ENCODE peak calls at places on chromosomes 4 and X, in five cellular contexts. A is HepG2, I is heart right ventricle, O is OCI-LY7, H is fibroblast of lung. P is an unnamed sample.

GRCh38 chr4:153079824-153080486 is 124.3 kb upstream of the TRIM2 start:
- DNase-seq in A (no peak), I (no peak), O (no peak), H (no peak), P (no peak)

GRCh38 chr4:40651280-40651679 is 21.6 kb upstream of the RBM47 start:
- DNase-seq in A (no peak), I (no peak), O (no peak), H (no peak), P (no peak)

GRCh38 chr4:52658671-52659015 is 458 bp downstream of the USP46 start:
- DNase-seq in A (no peak), I (peak; percentile 26), O (peak; percentile 39), H (no peak), P (no peak)

GRCh38 chr4:20432098-20432497 is 180.4 kb downstream of the SLIT2 start:
- DNase-seq in A (no peak), I (no peak), O (no peak), H (peak; percentile 45), P (no peak)

GRCh38 chr4:6206771-6207290 is 6.5 kb upstream of the JAKMIP1 start:
- DNase-seq in A (no peak), I (no peak), O (no peak), H (no peak), P (no peak)

GRCh38 chr4:36222702-36223101 is 21.6 kb downstream of the ARAP2 start:
- DNase-seq in A (no peak), I (no peak), O (no peak), H (peak; percentile 31), P (no peak)

GRCh38 chr4:124481123-124481522 is 231.4 kb downstream of the ANKRD50 start:
- DNase-seq in A (no peak), I (no peak), O (no peak), H (no peak), P (no peak)

GRCh38 chrX:112085149-112085548 is 2.6 kb upstream of the TRPC5 start:
- DNase-seq in A (no peak), I (no peak), O (no peak), H (no peak), P (no peak)

GRCh38 chr4:1239141-1239948 is 9.6 kb downstream of the CTBP1 start:
- DNase-seq in A (no peak), I (peak; percentile 2), O (no peak), H (no peak), P (no peak)

GRCh38 chr4:142703694-142704309 is 142.3 kb downstream of the INPP4B start:
- DNase-seq in A (no peak), I (no peak), O (no peak), H (no peak), P (no peak)

GRCh38 chr4:51831133-51831532 is 11.8 kb upstream of the DCUN1D4 start:
- DNase-seq in A (peak; percentile 46), I (peak; percentile 54), O (peak; percentile 62), H (peak; percentile 27), P (peak; percentile 56)

GRCh38 chr4:173057906-173058305 is 110.7 kb upstream of the GALNT7 start:
- DNase-seq in A (no peak), I (no peak), O (no peak), H (peak; percentile 55), P (no peak)

GRCh38 chr4:28354874-28355273 is 1494.2 kb downstream of the STIM2 start:
- DNase-seq in A (no peak), I (no peak), O (no peak), H (no peak), P (no peak)

GRCh38 chrX:19758536-19758935 is 128.9 kb downstream of the SH3KBP1 start:
- DNase-seq in A (peak; percentile 26), I (no peak), O (peak; percentile 76), H (peak; percentile 31), P (no peak)

GRCh38 chr4:532588-533317 is 33.7 kb downstream of the PIGG start:
- DNase-seq in A (no peak), I (no peak), O (no peak), H (no peak), P (no peak)

GRCh38 chr4:176188654-176189053 is 6.7 kb downstream of the SPATA4 start:
- DNase-seq in A (no peak), I (no peak), O (no peak), H (no peak), P (no peak)

GRCh38 chr4:45946699-45947098 is 177.2 kb downstream of the GABRG1 start:
- DNase-seq in A (no peak), I (no peak), O (no peak), H (no peak), P (no peak)

GRCh38 chr4:112377701-112378620 is 80.8 kb downstream of the ALPK1 start:
- DNase-seq in A (no peak), I (no peak), O (no peak), H (no peak), P (no peak)

GRCh38 chr4:4327652-4328121 is 37.6 kb downstream of the ZBTB49 start:
- DNase-seq in A (peak; percentile 62), I (peak; percentile 13), O (no peak), H (no peak), P (no peak)

GRCh38 chr4:111630705-111631104 is 514.5 kb upstream of the FAM241A start:
- DNase-seq in A (peak; percentile 7), I (no peak), O (peak; percentile 3), H (peak; percentile 30), P (no peak)

GRCh38 chrX:154484255-154485149 is 1.9 kb downstream of the UBL4A start:
- DNase-seq in A (no peak), I (no peak), O (no peak), H (no peak), P (no peak)

GRCh38 chrX:13078739-13079444 is 34.5 kb upstream of the FAM9C start:
- DNase-seq in A (no peak), I (peak; percentile 40), O (no peak), H (peak; percentile 80), P (no peak)

GRCh38 chr4:16187455-16187854 is 38.8 kb downstream of the TAPT1 start:
- DNase-seq in A (no peak), I (no peak), O (no peak), H (peak; percentile 21), P (no peak)

GRCh38 chr4:85734446-85734845 is 259.5 kb downstream of the ARHGAP24 start:
- DNase-seq in A (no peak), I (no peak), O (no peak), H (peak; percentile 35), P (no peak)

GRCh38 chr4:185071412-185071811 is 53.1 kb downstream of the HELT start:
- DNase-seq in A (no peak), I (peak; percentile 7), O (no peak), H (no peak), P (no peak)

GRCh38 chr4:142743071-142743825 is 102.9 kb downstream of the INPP4B start:
- DNase-seq in A (no peak), I (no peak), O (no peak), H (peak; percentile 83), P (no peak)

GRCh38 chrX:68332156-68332823 is 101.0 kb downstream of the OPHN1 start:
- DNase-seq in A (no peak), I (no peak), O (no peak), H (peak; percentile 35), P (peak; percentile 0)

GRCh38 chr4:86891785-86892638 is at the start of gene C4orf36:
- DNase-seq in A (no peak), I (peak; percentile 38), O (no peak), H (peak; percentile 48), P (peak; percentile 61)

GRCh38 chr4:1021386-1022050 is 10.1 kb downstream of the FGFRL1 start:
- DNase-seq in A (no peak), I (no peak), O (peak; percentile 57), H (no peak), P (no peak)

GRCh38 chrX:1598021-1598875 is 6.8 kb downstream of the AKAP17A start:
- DNase-seq in A (no peak), I (no peak), O (no peak), H (no peak), P (no peak)

GRCh38 chrX:108033890-108034289 is 11.0 kb upstream of the VSIG1 start:
- DNase-seq in A (no peak), I (no peak), O (no peak), H (peak; percentile 10), P (no peak)

GRCh38 chr4:100494166-100494565 is 23.7 kb downstream of the EMCN start:
- DNase-seq in A (no peak), I (no peak), O (no peak), H (peak; percentile 29), P (no peak)
- H3K27ac ChIP-seq in A (no peak overlapping the region), I (no peak overlapping the region), O (no peak overlapping the region), H (no peak overlapping the region), P (no peak overlapping the region)

DNA sequence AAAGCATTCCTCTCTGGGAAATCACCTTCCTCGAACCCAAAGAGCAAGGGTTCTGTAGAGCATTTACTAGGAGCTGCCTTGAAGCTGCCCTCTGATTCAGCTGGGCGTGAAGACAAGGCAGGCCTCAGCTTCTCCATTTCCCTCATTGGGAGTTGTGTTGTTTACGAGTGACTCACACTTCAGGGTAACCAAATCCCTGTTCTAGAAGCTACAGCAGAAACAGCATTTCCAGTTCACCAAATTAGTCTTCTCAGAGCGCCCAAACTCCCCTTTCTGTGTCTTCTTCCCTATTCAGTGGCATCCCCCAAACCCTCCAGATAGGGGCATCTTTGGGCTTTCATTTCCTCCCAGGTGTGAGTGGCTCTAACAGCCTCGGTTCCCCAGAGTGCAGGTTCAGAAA is 858 bp upstream of the XPNPEP2 start:
- DNase-seq in A (no peak), I (no peak), O (peak; percentile 44), H (peak; percentile 54), P (no peak)
- H3K27ac ChIP-seq in A (no peak overlapping the region), I (peak overlapping the region; percentile 5), O (no peak overlapping the region), H (no peak overlapping the region), P (no peak overlapping the region)

DNA sequence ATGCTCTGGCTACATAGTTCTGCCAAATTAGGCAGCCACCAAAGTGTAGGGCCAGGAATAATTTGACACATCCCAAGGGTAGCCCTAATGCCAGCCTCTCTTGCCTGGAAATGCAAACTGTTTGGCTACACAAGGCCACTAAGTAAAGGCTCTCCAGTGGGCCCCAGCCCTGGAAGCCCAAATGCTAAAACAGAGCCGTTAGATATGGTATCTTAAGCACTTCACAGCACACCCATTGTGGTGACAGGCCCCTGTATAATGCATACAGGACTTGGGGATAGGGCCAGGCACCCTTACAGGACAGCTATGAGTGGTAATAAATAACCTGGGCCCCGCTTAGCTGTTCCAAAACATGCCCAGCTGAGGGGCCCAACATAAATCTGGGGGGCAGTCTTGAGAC is 623.9 kb downstream of the BCOR start:
- DNase-seq in A (no peak), I (peak; percentile 10), O (no peak), H (no peak), P (no peak)
- H3K27ac ChIP-seq in A (no peak overlapping the region), I (no peak overlapping the region), O (no peak overlapping the region), H (no peak overlapping the region), P (no peak overlapping the region)

GRCh38 chr4:30722092-30722915 is 2.1 kb downstream of the PCDH7 start:
- DNase-seq in A (no peak), I (no peak), O (no peak), H (peak; percentile 40), P (no peak)

GRCh38 chr4:30722916-30723270 is 2.7 kb downstream of the PCDH7 start:
- DNase-seq in A (no peak), I (no peak), O (no peak), H (peak; percentile 22), P (no peak)

GRCh38 chr4:30720656-30721352 is 635 bp downstream of the PCDH7 start:
- DNase-seq in A (no peak), I (peak; percentile 14), O (no peak), H (peak; percentile 69), P (no peak)

GRCh38 chr4:30720021-30720655 is at the start of gene PCDH7:
- DNase-seq in A (no peak), I (peak; percentile 24), O (no peak), H (peak; percentile 83), P (no peak)

GRCh38 chr4:30721353-30722091 is 1.4 kb downstream of the PCDH7 start:
- DNase-seq in A (no peak), I (peak; percentile 7), O (no peak), H (peak; percentile 65), P (no peak)
- H3K27ac ChIP-seq in A (no peak overlapping the region), I (peak overlapping the region; percentile 84), O (no peak overlapping the region), H (peak overlapping the region; percentile 57), P (peak overlapping the region; percentile 1)

GRCh38 chr4:15162465-15163283 is 160.4 kb downstream of the CPEB2 start:
- DNase-seq in A (peak; percentile 15), I (no peak), O (peak; percentile 11), H (no peak), P (no peak)
- H3K27ac ChIP-seq in A (no peak overlapping the region), I (no peak overlapping the region), O (no peak overlapping the region), H (no peak overlapping the region), P (no peak overlapping the region)